ENCODE peak calls at places on chromosome 10, in seven cellular contexts. H is choroid plexus epithelial cell, C is right atrium auricular region, I is heart left ventricle, F is neural progenitor cell, R is AG04450, S is astrocyte of the cerebellum. W is an unnamed sample.

GRCh38 chr10:43384252-43385221 is 13.1 kb downstream of the FXYD4 start:
- DNase-seq in H (no peak), C (no peak), I (no peak), F (no peak), R (no peak), S (no peak), W (no peak)

GRCh38 chr10:33162248-33162575 is 172.3 kb downstream of the NRP1 start:
- DNase-seq in H (no peak), C (no peak), I (no peak), F (no peak), R (no peak), S (no peak), W (no peak)

GRCh38 chr10:56505555-56505954 is 144.5 kb upstream of the ZWINT start:
- DNase-seq in H (no peak), C (no peak), I (no peak), F (no peak), R (no peak), S (no peak), W (no peak)

GRCh38 chr10:103834436-103835095 is 20.8 kb downstream of the SH3PXD2A start:
- DNase-seq in H (no peak), C (no peak), I (no peak), F (no peak), R (no peak), S (no peak), W (no peak)

GRCh38 chr10:129658673-129659072 is 191.6 kb downstream of the MGMT start:
- DNase-seq in H (peak; percentile 12), C (no peak), I (no peak), F (peak; percentile 71), R (no peak), S (no peak), W (no peak)

GRCh38 chr10:5402798-5403197 is 1.8 kb downstream of the TUBAL3 start:
- DNase-seq in H (no peak), C (no peak), I (no peak), F (no peak), R (no peak), S (no peak), W (no peak)

GRCh38 chr10:11181996-11182395 is 164.3 kb downstream of the CELF2 start:
- DNase-seq in H (no peak), C (peak; percentile 80), I (no peak), F (no peak), R (no peak), S (peak; percentile 5), W (no peak)

GRCh38 chr10:119087271-119087897 is 6.8 kb upstream of the EIF3A start:
- DNase-seq in H (no peak), C (no peak), I (no peak), F (no peak), R (no peak), S (no peak), W (no peak)

GRCh38 chr10:43760514-43760913 is 111.8 kb upstream of the ZNF32 start:
- DNase-seq in H (no peak), C (no peak), I (peak; percentile 41), F (no peak), R (no peak), S (no peak), W (no peak)

GRCh38 chr10:98293550-98294269 is 25.7 kb upstream of the LOXL4 start:
- DNase-seq in H (peak; percentile 79), C (no peak), I (no peak), F (no peak), R (no peak), S (no peak), W (no peak)

GRCh38 chr10:42885491-42886270 is 103.1 kb downstream of the BMS1 start:
- DNase-seq in H (no peak), C (peak; percentile 49), I (no peak), F (no peak), R (no peak), S (no peak), W (no peak)

GRCh38 chr10:29470355-29470705 is 164.4 kb downstream of the SVIL start:
- DNase-seq in H (peak; percentile 22), C (no peak), I (no peak), F (peak; percentile 69), R (no peak), S (no peak), W (no peak)

GRCh38 chr10:103493362-103493871 is at the start of gene NEURL1:
- DNase-seq in H (no peak), C (no peak), I (no peak), F (peak; percentile 94), R (no peak), S (no peak), W (no peak)

GRCh38 chr10:63542835-63543575 is 21.8 kb downstream of the REEP3 start:
- DNase-seq in H (peak; percentile 20), C (no peak), I (no peak), F (no peak), R (no peak), S (no peak), W (no peak)

GRCh38 chr10:113704637-113705343 is 25.1 kb downstream of the CASP7 start:
- DNase-seq in H (peak; percentile 75), C (no peak), I (no peak), F (peak; percentile 64), R (no peak), S (peak; percentile 48), W (no peak)

GRCh38 chr10:96339956-96340904 is 18.6 kb downstream of the OPALIN start:
- DNase-seq in H (peak; percentile 88), C (no peak), I (no peak), F (peak; percentile 80), R (peak; percentile 29), S (peak; percentile 19), W (peak; percentile 46)

GRCh38 chr10:29517352-29517923 is 117.3 kb downstream of the SVIL start:
- DNase-seq in H (peak; percentile 68), C (no peak), I (no peak), F (peak; percentile 79), R (no peak), S (peak; percentile 28), W (no peak)

GRCh38 chr10:60182691-60183090 is 207.0 kb downstream of the ANK3 start:
- DNase-seq in H (peak; percentile 47), C (no peak), I (no peak), F (no peak), R (no peak), S (peak; percentile 16), W (no peak)

GRCh38 chr10:53899463-53899862 is 901.6 kb downstream of the PCDH15 start:
- DNase-seq in H (no peak), C (no peak), I (no peak), F (no peak), R (no peak), S (no peak), W (no peak)

GRCh38 chr10:67772894-67773511 is 65.0 kb downstream of the DNAJC12 start:
- DNase-seq in H (no peak), C (no peak), I (no peak), F (no peak), R (peak; percentile 18), S (no peak), W (no peak)

GRCh38 chr10:20932606-20933005 is 35.5 kb upstream of the NEBL start:
- DNase-seq in H (no peak), C (no peak), I (no peak), F (no peak), R (no peak), S (no peak), W (no peak)
- H3K4me3 ChIP-seq in H (no peak overlapping the region), C (no peak overlapping the region), I (no peak overlapping the region), F (no peak overlapping the region), R (no peak overlapping the region), S (no peak overlapping the region), W (no peak overlapping the region)

DNA sequence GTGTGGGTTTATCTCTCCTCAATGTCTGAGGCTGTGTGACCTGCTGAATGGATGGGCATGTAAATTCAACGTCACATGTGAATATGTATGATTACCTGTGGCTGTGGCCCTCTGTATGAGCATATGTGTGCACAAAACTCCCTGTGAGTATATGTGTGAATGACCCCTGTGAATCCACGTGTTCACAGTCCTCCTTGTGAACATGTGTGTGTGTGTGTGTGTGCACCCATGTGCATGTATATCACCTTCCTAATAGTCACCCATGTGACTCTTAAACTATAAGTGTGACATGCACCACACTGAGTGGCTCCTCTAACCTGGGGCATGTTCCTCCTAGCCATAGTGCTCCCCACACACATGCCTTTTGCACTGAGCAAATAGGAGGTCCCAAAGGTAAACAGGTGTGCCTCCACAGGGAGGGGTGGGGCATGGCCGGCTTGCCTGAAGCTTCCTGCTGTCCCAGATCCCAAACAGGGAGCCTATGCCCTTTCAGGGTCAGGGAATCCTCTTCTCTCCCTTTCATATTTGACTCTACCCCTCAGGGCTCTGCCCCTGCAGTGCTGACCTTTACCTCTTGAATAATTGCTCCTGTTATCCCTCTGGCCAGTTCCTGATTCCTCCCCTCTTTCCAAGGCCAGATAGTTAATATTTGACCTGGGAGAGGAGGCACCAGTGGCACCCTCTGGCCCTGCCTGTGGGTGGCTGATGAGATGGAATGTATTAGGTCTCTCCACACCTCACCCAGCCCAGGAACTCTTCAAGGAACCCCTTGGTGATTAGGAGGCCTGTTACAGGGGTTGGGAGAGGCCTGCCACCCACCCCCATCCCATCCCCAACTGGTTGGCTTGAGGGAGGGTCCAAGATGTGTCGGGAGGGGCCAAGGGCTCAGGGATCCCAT is 1.9 kb downstream of the SEMA4G start:
- DNase-seq in H (no peak), C (peak; percentile 54), I (no peak), F (no peak), R (no peak), S (no peak), W (no peak)
- TF ChIP-seq CTCF in H (no peak), C (no peak), I (no peak), F (no peak), R (no peak), S (no peak), W (no peak)

GRCh38 chr10:131982185-131982756 is 548 bp upstream of the BNIP3 start:
- DNase-seq in H (no peak), C (no peak), I (no peak), F (no peak), R (no peak), S (no peak), W (no peak)
- H3K4me3 ChIP-seq in H (peak overlapping the region; percentile 82), C (peak overlapping the region; percentile 99), I (peak overlapping the region; percentile 72), F (peak overlapping the region; percentile 56), R (peak overlapping the region; percentile 68), S (peak overlapping the region; percentile 88), W (peak overlapping the region; percentile 64)

GRCh38 chr10:14329609-14330246 is 996 bp downstream of the FRMD4A start:
- DNase-seq in H (no peak), C (no peak), I (no peak), F (peak; percentile 39), R (no peak), S (no peak), W (no peak)

GRCh38 chr10:14330390-14331071 is at the start of gene FRMD4A:
- DNase-seq in H (no peak), C (no peak), I (no peak), F (no peak), R (no peak), S (no peak), W (no peak)

GRCh38 chr10:14327535-14327934 is 3.2 kb downstream of the FRMD4A start:
- DNase-seq in H (no peak), C (no peak), I (no peak), F (no peak), R (no peak), S (no peak), W (peak; percentile 57)

GRCh38 chr10:14326581-14326980 is 4.1 kb downstream of the FRMD4A start:
- DNase-seq in H (no peak), C (no peak), I (no peak), F (no peak), R (no peak), S (no peak), W (no peak)

DNA sequence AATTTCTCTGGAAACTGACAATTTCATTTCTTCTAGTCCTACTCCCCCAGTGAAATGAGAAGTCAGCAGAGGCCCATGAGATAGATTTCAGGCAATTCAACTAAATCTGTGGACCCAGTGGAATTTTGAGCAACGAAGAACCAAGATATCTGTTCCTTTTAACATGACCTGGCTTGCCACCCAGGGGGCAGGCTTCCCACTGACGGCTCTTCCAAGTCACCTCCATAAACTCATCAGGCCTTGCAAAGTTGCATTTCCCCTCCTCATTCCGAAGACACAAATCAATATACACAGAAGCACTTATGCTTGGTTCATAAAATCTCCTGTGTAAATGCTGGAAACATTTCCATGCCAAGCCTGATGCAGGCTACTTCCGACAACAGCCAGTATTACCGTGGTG is 1.8 kb downstream of the FRMD4A start:
- DNase-seq in H (no peak), C (no peak), I (no peak), F (no peak), R (no peak), S (no peak), W (no peak)
- TF ChIP-seq CTCF in H (no peak), C (no peak), I (no peak), F (no peak), R (no peak), S (no peak), W (no peak)